ENCODE peak calls at places on chromosomes 6 and 20, in six cellular contexts. One of them, this sample, is unnamed.

GRCh38 chr6:169959129-169960002 is 207.9 kb downstream of the ERMARD start:
- DNase-seq in lower lobe of right lung: peak; percentile 60
- DNase-seq in AG10803: no peak
- DNase-seq in epithelial cell of esophagus: peak; percentile 65
- DNase-seq in cardiac fibroblast: no peak
- DNase-seq in GM12865: peak; percentile 44
- DNase-seq in this sample: no peak

GRCh38 chr20:31842471-31843157 is 2.8 kb downstream of the FOXS1 start:
- DNase-seq in cardiac fibroblast: peak; percentile 92
- DNase-seq in AG10803: peak; percentile 58
- DNase-seq in lower lobe of right lung: no peak
- DNase-seq in epithelial cell of esophagus: no peak
- DNase-seq in GM12865: no peak
- DNase-seq in this sample: peak; percentile 40

GRCh38 chr6:168374051-168374502 is 54.5 kb upstream of the DACT2 start:
- DNase-seq in AG10803: no peak
- DNase-seq in epithelial cell of esophagus: no peak
- DNase-seq in cardiac fibroblast: no peak
- DNase-seq in lower lobe of right lung: no peak
- DNase-seq in GM12865: no peak
- DNase-seq in this sample: no peak

GRCh38 chr6:53581161-53581560 is 36.3 kb upstream of the GCLC start:
- DNase-seq in cardiac fibroblast: peak; percentile 55
- DNase-seq in AG10803: peak; percentile 64
- DNase-seq in lower lobe of right lung: no peak
- DNase-seq in GM12865: no peak
- DNase-seq in epithelial cell of esophagus: peak; percentile 54
- DNase-seq in this sample: peak; percentile 26

GRCh38 chr6:74603676-74604075 is 602.2 kb downstream of the COL12A1 start:
- DNase-seq in cardiac fibroblast: peak; percentile 40
- DNase-seq in lower lobe of right lung: no peak
- DNase-seq in AG10803: peak; percentile 54
- DNase-seq in epithelial cell of esophagus: no peak
- DNase-seq in GM12865: no peak
- DNase-seq in this sample: no peak

GRCh38 chr20:24875078-24875477 is 74.0 kb upstream of the CST7 start:
- DNase-seq in AG10803: no peak
- DNase-seq in epithelial cell of esophagus: no peak
- DNase-seq in cardiac fibroblast: no peak
- DNase-seq in lower lobe of right lung: no peak
- DNase-seq in GM12865: no peak
- DNase-seq in this sample: no peak

GRCh38 chr6:14883921-14884320 is 361.9 kb upstream of the JARID2 start:
- DNase-seq in lower lobe of right lung: no peak
- DNase-seq in GM12865: no peak
- DNase-seq in epithelial cell of esophagus: no peak
- DNase-seq in AG10803: peak; percentile 56
- DNase-seq in cardiac fibroblast: no peak
- DNase-seq in this sample: no peak

GRCh38 chr6:53813801-53814200 is 19.0 kb downstream of the LRRC1 start:
- DNase-seq in epithelial cell of esophagus: no peak
- DNase-seq in GM12865: no peak
- DNase-seq in lower lobe of right lung: no peak
- DNase-seq in cardiac fibroblast: no peak
- DNase-seq in AG10803: no peak
- DNase-seq in this sample: no peak

GRCh38 chr6:66558189-66558588 is 851.2 kb upstream of the EYS start:
- DNase-seq in epithelial cell of esophagus: no peak
- DNase-seq in cardiac fibroblast: no peak
- DNase-seq in AG10803: no peak
- DNase-seq in GM12865: peak; percentile 2
- DNase-seq in lower lobe of right lung: no peak
- DNase-seq in this sample: no peak

GRCh38 chr6:57216235-57217101 is 5.6 kb downstream of the RAB23 start:
- DNase-seq in cardiac fibroblast: peak; percentile 57
- DNase-seq in epithelial cell of esophagus: peak; percentile 28
- DNase-seq in lower lobe of right lung: no peak
- DNase-seq in AG10803: peak; percentile 39
- DNase-seq in GM12865: no peak
- DNase-seq in this sample: peak; percentile 63
- TF ChIP-seq CTCF in cardiac fibroblast: no peak
- TF ChIP-seq CTCF in epithelial cell of esophagus: peak; percentile 13
- TF ChIP-seq CTCF in lower lobe of right lung: no peak
- TF ChIP-seq CTCF in AG10803: peak; percentile 1
- TF ChIP-seq CTCF in GM12865: no peak
- TF ChIP-seq CTCF in this sample: peak; percentile 30

GRCh38 chr6:139376604-139377218 is 2.3 kb upstream of the CITED2 start:
- DNase-seq in AG10803: peak; percentile 88
- DNase-seq in GM12865: no peak
- DNase-seq in cardiac fibroblast: peak; percentile 54
- DNase-seq in lower lobe of right lung: no peak
- DNase-seq in epithelial cell of esophagus: peak; percentile 70
- DNase-seq in this sample: peak; percentile 90
- TF ChIP-seq CTCF in AG10803: peak; percentile 38
- TF ChIP-seq CTCF in GM12865: no peak
- TF ChIP-seq CTCF in cardiac fibroblast: no peak
- TF ChIP-seq CTCF in lower lobe of right lung: no peak
- TF ChIP-seq CTCF in epithelial cell of esophagus: peak; percentile 47
- TF ChIP-seq CTCF in this sample: no peak

DNA sequence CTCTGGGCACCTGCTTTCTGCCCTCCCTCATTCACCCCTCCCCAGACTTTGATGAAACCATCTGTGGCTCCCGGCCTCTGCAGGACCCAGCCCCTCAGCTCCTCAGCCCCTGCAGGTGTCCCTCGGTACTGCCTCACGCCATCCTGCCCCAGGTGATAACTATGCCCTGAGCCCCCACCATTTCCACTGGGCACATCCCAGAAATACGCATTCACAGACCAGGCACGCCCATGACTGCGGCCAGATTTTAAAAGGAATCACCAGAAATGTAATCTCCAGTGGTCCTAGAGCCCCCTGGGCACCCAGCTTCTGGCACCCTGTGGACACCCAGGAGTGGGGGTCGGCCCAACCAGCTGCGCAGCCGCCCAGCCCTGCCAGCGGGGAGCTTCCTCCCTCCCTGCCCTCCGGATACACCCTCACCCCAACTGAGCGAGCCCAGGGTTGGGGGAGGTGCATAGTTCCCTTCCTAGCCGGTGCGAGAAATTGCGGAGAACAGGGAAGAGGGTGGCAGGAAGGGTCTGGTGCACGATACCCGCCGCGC is 585 bp upstream of the NTSR1 start:
- DNase-seq in GM12865: peak; percentile 19
- DNase-seq in epithelial cell of esophagus: peak; percentile 11
- DNase-seq in lower lobe of right lung: no peak
- DNase-seq in cardiac fibroblast: no peak
- DNase-seq in AG10803: no peak
- DNase-seq in this sample: peak; percentile 43
- TF ChIP-seq CTCF in GM12865: peak; percentile 34
- TF ChIP-seq CTCF in epithelial cell of esophagus: peak; percentile 46
- TF ChIP-seq CTCF in lower lobe of right lung: no peak
- TF ChIP-seq CTCF in cardiac fibroblast: peak; percentile 20
- TF ChIP-seq CTCF in AG10803: peak; percentile 7
- TF ChIP-seq CTCF in this sample: peak; percentile 54

DNA sequence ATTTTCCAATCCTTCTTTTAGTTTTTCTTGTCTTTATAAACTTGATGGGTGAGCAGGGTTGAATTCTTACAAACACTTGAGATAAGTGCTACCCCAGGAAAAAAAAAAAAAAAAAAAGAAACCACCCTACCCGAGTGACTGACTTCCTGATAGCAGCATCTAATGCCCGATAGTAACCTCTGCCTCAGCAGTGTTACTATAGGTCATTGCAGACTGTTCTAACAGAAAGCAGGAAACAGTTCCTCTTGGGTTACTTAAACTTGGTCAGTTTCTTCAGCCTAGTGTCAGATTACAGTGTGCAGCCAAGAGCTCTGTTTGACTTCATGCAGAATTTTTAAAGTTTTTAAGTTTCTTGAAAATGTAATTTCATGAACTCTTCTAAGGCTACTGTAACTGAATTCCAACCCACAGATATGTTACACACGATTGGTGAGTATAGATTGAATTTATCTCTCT is 2.1 kb downstream of the MYLIP start:
- DNase-seq in AG10803: peak; percentile 73
- DNase-seq in cardiac fibroblast: peak; percentile 78
- DNase-seq in GM12865: peak; percentile 91
- DNase-seq in epithelial cell of esophagus: peak; percentile 55
- DNase-seq in lower lobe of right lung: no peak
- DNase-seq in this sample: peak; percentile 70
- TF ChIP-seq CTCF in AG10803: no peak
- TF ChIP-seq CTCF in cardiac fibroblast: no peak
- TF ChIP-seq CTCF in GM12865: no peak
- TF ChIP-seq CTCF in epithelial cell of esophagus: no peak
- TF ChIP-seq CTCF in lower lobe of right lung: no peak
- TF ChIP-seq CTCF in this sample: no peak

GRCh38 chr6:125751334-125751916 is 2.0 kb downstream of the HEY2 start:
- DNase-seq in lower lobe of right lung: no peak
- DNase-seq in cardiac fibroblast: no peak
- DNase-seq in epithelial cell of esophagus: no peak
- DNase-seq in AG10803: no peak
- DNase-seq in GM12865: no peak
- DNase-seq in this sample: no peak

GRCh38 chr6:125750692-125751333 is 1.4 kb downstream of the HEY2 start:
- DNase-seq in epithelial cell of esophagus: no peak
- DNase-seq in GM12865: no peak
- DNase-seq in lower lobe of right lung: no peak
- DNase-seq in AG10803: no peak
- DNase-seq in cardiac fibroblast: no peak
- DNase-seq in this sample: no peak

GRCh38 chr6:125753218-125753936 is 3.9 kb downstream of the HEY2 start:
- DNase-seq in AG10803: peak; percentile 25
- DNase-seq in cardiac fibroblast: peak; percentile 70
- DNase-seq in epithelial cell of esophagus: peak; percentile 40
- DNase-seq in GM12865: peak; percentile 50
- DNase-seq in lower lobe of right lung: no peak
- DNase-seq in this sample: peak; percentile 29

GRCh38 chr6:125752773-125753172 is 3.3 kb downstream of the HEY2 start:
- DNase-seq in GM12865: no peak
- DNase-seq in epithelial cell of esophagus: no peak
- DNase-seq in cardiac fibroblast: no peak
- DNase-seq in lower lobe of right lung: no peak
- DNase-seq in AG10803: no peak
- DNase-seq in this sample: no peak

GRCh38 chr6:125753937-125754259 is 4.5 kb downstream of the HEY2 start:
- DNase-seq in lower lobe of right lung: no peak
- DNase-seq in AG10803: no peak
- DNase-seq in cardiac fibroblast: no peak
- DNase-seq in GM12865: no peak
- DNase-seq in epithelial cell of esophagus: no peak
- DNase-seq in this sample: no peak
- TF ChIP-seq CTCF in lower lobe of right lung: no peak
- TF ChIP-seq CTCF in AG10803: no peak
- TF ChIP-seq CTCF in cardiac fibroblast: no peak
- TF ChIP-seq CTCF in GM12865: no peak
- TF ChIP-seq CTCF in epithelial cell of esophagus: no peak
- TF ChIP-seq CTCF in this sample: peak; percentile 1

GRCh38 chr20:53915459-53916172 is 154.8 kb downstream of the BCAS1 start:
- DNase-seq in epithelial cell of esophagus: peak; percentile 86
- DNase-seq in AG10803: peak; percentile 90
- DNase-seq in cardiac fibroblast: peak; percentile 96
- DNase-seq in GM12865: peak; percentile 94
- DNase-seq in lower lobe of right lung: peak; percentile 95
- DNase-seq in this sample: peak; percentile 94
- TF ChIP-seq CTCF in epithelial cell of esophagus: peak; percentile 86
- TF ChIP-seq CTCF in AG10803: peak; percentile 85
- TF ChIP-seq CTCF in cardiac fibroblast: peak; percentile 91
- TF ChIP-seq CTCF in GM12865: peak; percentile 77
- TF ChIP-seq CTCF in lower lobe of right lung: peak; percentile 93
- TF ChIP-seq CTCF in this sample: peak; percentile 75

DNA sequence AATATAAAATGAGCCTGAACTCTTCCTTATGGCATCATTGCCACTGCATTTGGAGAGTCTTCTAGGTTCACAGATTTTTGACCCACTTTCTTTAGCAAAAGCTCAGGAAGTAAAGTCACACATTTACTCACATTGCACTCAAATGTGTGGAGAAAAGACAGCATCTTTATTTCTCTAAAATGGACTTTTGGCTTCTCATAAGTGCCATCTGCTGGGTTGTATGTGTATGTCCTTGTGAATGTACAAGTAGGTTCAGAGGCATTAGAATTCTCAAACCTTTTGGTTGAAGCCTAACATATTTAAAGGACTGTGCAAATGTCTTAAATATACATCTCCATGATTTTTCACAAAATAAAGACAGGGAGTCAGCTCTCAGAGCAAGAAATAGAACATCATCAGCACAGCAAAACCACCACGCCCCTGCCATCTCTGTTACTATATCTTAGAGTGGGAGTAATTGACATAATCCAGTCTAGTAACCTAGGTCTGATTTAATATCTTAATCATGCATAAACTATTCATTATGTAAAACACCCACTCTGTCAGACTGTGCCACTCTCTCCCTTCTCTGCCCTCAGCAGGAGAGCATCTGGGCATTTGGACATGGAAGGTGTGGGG is 42.2 kb upstream of the SPTLC3 start:
- DNase-seq in epithelial cell of esophagus: peak; percentile 51
- DNase-seq in cardiac fibroblast: peak; percentile 73
- DNase-seq in AG10803: peak; percentile 54
- DNase-seq in GM12865: no peak
- DNase-seq in lower lobe of right lung: no peak
- DNase-seq in this sample: peak; percentile 40
- TF ChIP-seq CTCF in epithelial cell of esophagus: peak; percentile 55
- TF ChIP-seq CTCF in cardiac fibroblast: peak; percentile 46
- TF ChIP-seq CTCF in AG10803: peak; percentile 71
- TF ChIP-seq CTCF in GM12865: no peak
- TF ChIP-seq CTCF in lower lobe of right lung: no peak
- TF ChIP-seq CTCF in this sample: peak; percentile 51

GRCh38 chr6:55069132-55069781 is 105.1 kb upstream of the HCRTR2 start:
- DNase-seq in lower lobe of right lung: no peak
- DNase-seq in cardiac fibroblast: peak; percentile 61
- DNase-seq in epithelial cell of esophagus: peak; percentile 62
- DNase-seq in AG10803: peak; percentile 73
- DNase-seq in GM12865: peak; percentile 24
- DNase-seq in this sample: peak; percentile 63
- TF ChIP-seq CTCF in lower lobe of right lung: peak; percentile 52
- TF ChIP-seq CTCF in cardiac fibroblast: peak; percentile 64
- TF ChIP-seq CTCF in epithelial cell of esophagus: peak; percentile 83
- TF ChIP-seq CTCF in AG10803: peak; percentile 82
- TF ChIP-seq CTCF in GM12865: peak; percentile 53
- TF ChIP-seq CTCF in this sample: peak; percentile 65

GRCh38 chr6:156359912-156360311 is 417.3 kb upstream of the ARID1B start:
- DNase-seq in cardiac fibroblast: no peak
- DNase-seq in AG10803: no peak
- DNase-seq in GM12865: no peak
- DNase-seq in epithelial cell of esophagus: no peak
- DNase-seq in lower lobe of right lung: no peak
- DNase-seq in this sample: no peak
- TF ChIP-seq CTCF in cardiac fibroblast: peak; percentile 27
- TF ChIP-seq CTCF in AG10803: no peak
- TF ChIP-seq CTCF in GM12865: no peak
- TF ChIP-seq CTCF in epithelial cell of esophagus: no peak
- TF ChIP-seq CTCF in lower lobe of right lung: no peak
- TF ChIP-seq CTCF in this sample: peak; percentile 26

GRCh38 chr6:136405410-136406029 is 115.9 kb upstream of the BCLAF1 start:
- DNase-seq in GM12865: no peak
- DNase-seq in epithelial cell of esophagus: no peak
- DNase-seq in AG10803: no peak
- DNase-seq in lower lobe of right lung: peak; percentile 51
- DNase-seq in cardiac fibroblast: peak; percentile 30
- DNase-seq in this sample: peak; percentile 4
- TF ChIP-seq CTCF in GM12865: no peak
- TF ChIP-seq CTCF in epithelial cell of esophagus: no peak
- TF ChIP-seq CTCF in AG10803: no peak
- TF ChIP-seq CTCF in lower lobe of right lung: no peak
- TF ChIP-seq CTCF in cardiac fibroblast: no peak
- TF ChIP-seq CTCF in this sample: no peak

This sample was measured in MCF 10A.